ENCODE peak calls at places on chromosomes 3 and 15, in four cellular contexts. Z is upper lobe of right lung, R is hepatocyte, L is psoas muscle. N is an unnamed sample.

GRCh38 chr15:62622775-62623174 is 419.8 kb upstream of the TPM1 start:
- DNase-seq in Z (no peak), R (no peak), L (no peak), N (no peak)

GRCh38 chr3:125585595-125586223 is 9.6 kb downstream of the OSBPL11 start:
- DNase-seq in Z (no peak), R (peak; percentile 74), L (no peak), N (peak; percentile 64)

GRCh38 chr3:33949074-33949473 is 150.6 kb downstream of the PDCD6IP start:
- DNase-seq in Z (no peak), R (no peak), L (no peak), N (no peak)

GRCh38 chr3:52109556-52110380 is 44.5 kb downstream of the POC1A start:
- DNase-seq in Z (no peak), R (no peak), L (peak; percentile 28), N (no peak)

GRCh38 chr3:184377882-184378445 is at the start of gene THPO:
- DNase-seq in Z (no peak), R (peak; percentile 65), L (no peak), N (no peak)

GRCh38 chr3:55089211-55089610 is 161.4 kb upstream of the LRTM1 start:
- DNase-seq in Z (no peak), R (no peak), L (no peak), N (no peak)

GRCh38 chr15:47332481-47332880 is 384.8 kb upstream of the SEMA6D start:
- DNase-seq in Z (no peak), R (peak; percentile 16), L (no peak), N (no peak)

GRCh38 chr3:178159691-178160090 is 376.5 kb upstream of the KCNMB2 start:
- DNase-seq in Z (no peak), R (no peak), L (no peak), N (no peak)

GRCh38 chr3:76400141-76400540 is 614.8 kb upstream of the ZNF717 start:
- DNase-seq in Z (no peak), R (no peak), L (no peak), N (no peak)

GRCh38 chr3:2097641-2098191 is 950 bp upstream of the CNTN4 start:
- DNase-seq in Z (no peak), R (peak; percentile 56), L (no peak), N (no peak)

GRCh38 chr3:13493867-13494441 is 13.8 kb downstream of the HDAC11 start:
- DNase-seq in Z (peak; percentile 38), R (no peak), L (peak; percentile 3), N (no peak)

GRCh38 chr3:33173103-33173502 is 45.5 kb downstream of the SUSD5 start:
- DNase-seq in Z (no peak), R (no peak), L (no peak), N (no peak)

GRCh38 chr3:30578479-30578878 is 27.9 kb upstream of the TGFBR2 start:
- DNase-seq in Z (no peak), R (peak; percentile 65), L (peak; percentile 59), N (peak; percentile 23)

GRCh38 chr3:45777111-45777752 is 19.1 kb downstream of the SLC6A20 start:
- DNase-seq in Z (no peak), R (no peak), L (no peak), N (no peak)

GRCh38 chr3:3594986-3595385 is 204.2 kb upstream of the LRRN1 start:
- DNase-seq in Z (no peak), R (no peak), L (no peak), N (no peak)

GRCh38 chr3:184656991-184657669 is 54.7 kb downstream of the MAGEF1 start:
- DNase-seq in Z (no peak), R (no peak), L (no peak), N (no peak)

GRCh38 chr3:45690331-45691035 is 1.3 kb downstream of the SACM1L start:
- DNase-seq in Z (no peak), R (no peak), L (no peak), N (no peak)

GRCh38 chr3:100865442-100865841 is 127.8 kb downstream of the ABI3BP start:
- DNase-seq in Z (no peak), R (no peak), L (no peak), N (no peak)

GRCh38 chr3:159586587-159587202 is 401.9 kb upstream of the IL12A start:
- DNase-seq in Z (no peak), R (peak; percentile 32), L (no peak), N (peak; percentile 61)
- TF ChIP-seq CTCF in Z (peak; percentile 20), R (peak; percentile 47), L (no peak), N (peak; percentile 80)

DNA sequence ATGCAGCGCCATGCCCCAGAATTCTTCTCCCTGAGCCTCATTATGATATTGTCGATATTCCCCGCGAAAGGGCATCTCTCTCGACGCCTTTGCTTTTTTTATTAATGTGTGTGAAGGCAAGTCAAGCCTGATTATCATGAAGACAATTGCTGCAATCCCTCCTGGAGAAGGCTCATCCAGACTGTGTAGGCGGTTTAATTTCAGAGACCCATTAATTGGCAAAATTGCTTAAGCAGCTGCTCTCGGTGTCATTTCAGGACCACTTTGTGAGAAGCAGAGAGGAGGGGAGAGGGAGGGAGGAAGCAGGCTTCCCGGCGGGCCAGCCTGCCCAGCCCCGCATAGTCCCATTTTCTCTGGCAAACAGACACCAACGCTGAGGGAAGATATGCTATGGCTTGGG is 321.3 kb upstream of the TLE3 start:
- DNase-seq in Z (no peak), R (no peak), L (no peak), N (no peak)
- TF ChIP-seq CTCF in Z (no peak), R (no peak), L (no peak), N (no peak)

DNA sequence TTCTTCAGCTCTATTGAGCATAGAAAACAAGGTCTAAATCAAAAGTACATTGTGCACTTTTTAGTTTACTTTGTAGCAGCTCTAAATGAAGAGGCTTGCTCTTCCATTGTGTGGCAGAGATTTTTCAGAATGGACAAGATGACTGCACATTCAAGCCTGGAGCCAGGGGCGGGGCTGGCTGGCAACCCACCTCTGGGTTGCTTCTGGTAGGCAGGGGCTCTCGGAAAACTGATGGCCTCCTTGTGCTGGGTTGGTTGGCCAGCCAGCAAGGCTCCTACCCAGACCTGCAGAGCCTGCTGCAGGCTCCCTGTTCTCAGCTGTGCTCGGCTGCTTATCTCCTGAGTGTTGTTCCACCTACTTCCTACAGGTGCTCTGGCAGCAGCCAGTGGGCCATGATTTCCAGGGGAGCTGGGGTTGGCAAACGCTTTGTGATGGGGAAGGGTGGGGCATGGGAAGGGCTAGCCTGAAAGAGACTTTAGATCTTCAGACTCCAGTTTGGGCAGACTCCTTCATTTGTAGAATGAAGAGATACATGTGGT is 8.8 kb downstream of the BSN start:
- DNase-seq in Z (peak; percentile 44), R (no peak), L (no peak), N (no peak)
- TF ChIP-seq CTCF in Z (no peak), R (no peak), L (no peak), N (no peak)

GRCh38 chr3:11530153-11530721 is 113.5 kb downstream of the VGLL4 start:
- DNase-seq in Z (peak; percentile 39), R (peak; percentile 70), L (no peak), N (no peak)
- TF ChIP-seq CTCF in Z (no peak), R (peak; percentile 16), L (no peak), N (no peak)

GRCh38 chr3:16486201-16486600 is 27.3 kb downstream of the RFTN1 start:
- DNase-seq in Z (no peak), R (no peak), L (no peak), N (no peak)

GRCh38 chr3:16485024-16485992 is 28.2 kb downstream of the RFTN1 start:
- DNase-seq in Z (no peak), R (no peak), L (no peak), N (no peak)

GRCh38 chr3:16482194-16482769 is 31.2 kb downstream of the RFTN1 start:
- DNase-seq in Z (no peak), R (no peak), L (no peak), N (no peak)

GRCh38 chr3:16482770-16483531 is 30.5 kb downstream of the RFTN1 start:
- DNase-seq in Z (peak; percentile 67), R (peak; percentile 40), L (peak; percentile 50), N (no peak)

DNA sequence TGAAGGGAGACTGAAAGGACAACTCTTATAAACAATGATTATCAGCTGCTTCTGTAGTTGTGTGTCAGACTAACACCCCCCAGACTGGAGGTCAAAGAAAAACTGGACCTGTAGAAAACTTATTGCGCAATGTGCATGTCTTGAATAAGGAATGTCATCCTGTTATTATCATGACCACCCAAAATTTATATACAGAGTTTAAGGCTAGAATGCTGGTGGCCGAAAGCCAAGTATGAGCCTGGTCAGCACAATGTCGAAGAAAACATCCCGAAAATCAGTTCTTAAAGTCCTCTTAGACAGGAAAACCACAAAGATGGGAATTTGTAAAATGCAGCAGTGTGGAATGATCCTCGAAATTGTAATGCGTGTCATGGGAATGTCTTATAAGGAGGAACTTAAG is 29.3 kb downstream of the RFTN1 start:
- DNase-seq in Z (no peak), R (peak; percentile 40), L (no peak), N (no peak)
- TF ChIP-seq CTCF in Z (no peak), R (no peak), L (no peak), N (no peak)

N was measured in Calu3.